ENCODE peak calls at places on chromosomes 11 and 22, in eight cellular contexts. X is neural crest cell, R is HFFc6, K is cardiac muscle cell, F is mucosa of descending colon, Y is left lung, Z is testis, G is fibroblast of villous mesenchyme. B is an unnamed sample.

GRCh38 chr11:116929393-116930090 is 92.1 kb upstream of the APOA1 start:
- DNase-seq in X (no peak), R (no peak), K (peak), F (no peak), Y (no peak), Z (peak), G (peak), B (no peak)

GRCh38 chr11:108871152-108871551 is 206.3 kb downstream of the DDX10 start:
- DNase-seq in X (no peak), R (peak), K (peak), F (peak), Y (no peak), Z (peak), G (peak), B (no peak)

GRCh38 chr22:45552017-45552411 is 49.3 kb downstream of the FBLN1 start:
- DNase-seq in X (no peak), R (no peak), K (no peak), F (no peak), Y (no peak), Z (peak), G (no peak), B (no peak)

GRCh38 chr11:91219501-91219900 is 996.7 kb upstream of the CHORDC1 start:
- DNase-seq in X (no peak), R (no peak), K (peak), F (no peak), Y (no peak), Z (no peak), G (no peak), B (peak)

GRCh38 chr11:34825670-34826383 is 90.4 kb downstream of the APIP start:
- DNase-seq in X (no peak), R (no peak), K (no peak), F (peak), Y (peak), Z (no peak), G (no peak), B (no peak)

GRCh38 chr11:99505319-99505718 is 484.6 kb downstream of the CNTN5 start:
- DNase-seq in X (no peak), R (peak), K (peak), F (no peak), Y (no peak), Z (no peak), G (peak), B (peak)

GRCh38 chr11:73671701-73672100 is 25.3 kb downstream of the PLEKHB1 start:
- DNase-seq in X (no peak), R (no peak), K (no peak), F (no peak), Y (no peak), Z (no peak), G (peak), B (no peak)

GRCh38 chr11:47324520-47324919 is 28.0 kb downstream of the MYBPC3 start:
- DNase-seq in X (no peak), R (no peak), K (no peak), F (no peak), Y (no peak), Z (no peak), G (no peak), B (no peak)

GRCh38 chr22:45058622-45058912 is 48.8 kb upstream of the PHF21B start:
- DNase-seq in X (no peak), R (no peak), K (no peak), F (no peak), Y (no peak), Z (no peak), G (no peak), B (no peak)

GRCh38 chr11:105790021-105790420 is 180.1 kb downstream of the GRIA4 start:
- DNase-seq in X (no peak), R (no peak), K (no peak), F (no peak), Y (no peak), Z (no peak), G (no peak), B (no peak)

GRCh38 chr22:49807780-49808708 is 19.6 kb downstream of the BRD1 start:
- DNase-seq in X (no peak), R (no peak), K (peak), F (no peak), Y (no peak), Z (no peak), G (peak), B (no peak)

GRCh38 chr22:50419116-50419515 is 55.7 kb downstream of the SBF1 start:
- DNase-seq in X (no peak), R (no peak), K (no peak), F (no peak), Y (no peak), Z (no peak), G (no peak), B (no peak)

GRCh38 chr11:65112551-65113360 is 1.1 kb downstream of the TM7SF2 start:
- DNase-seq in X (peak), R (no peak), K (no peak), F (peak), Y (no peak), Z (peak), G (peak), B (no peak)

GRCh38 chr11:76151561-76152085 is 54.7 kb downstream of the WNT11 start:
- DNase-seq in X (no peak), R (no peak), K (no peak), F (peak), Y (no peak), Z (no peak), G (no peak), B (no peak)

GRCh38 chr11:19742595-19743292 is 30.1 kb downstream of the NAV2 start:
- DNase-seq in X (peak), R (peak), K (peak), F (peak), Y (peak), Z (peak), G (peak), B (no peak)

GRCh38 chr11:130449996-130450419 is 1.6 kb downstream of the ADAMTS15 start:
- DNase-seq in X (peak), R (no peak), K (peak), F (peak), Y (peak), Z (peak), G (peak), B (no peak)

GRCh38 chr11:16195659-16196058 is 160.7 kb downstream of the SOX6 start:
- DNase-seq in X (no peak), R (peak), K (peak), F (no peak), Y (no peak), Z (no peak), G (peak), B (peak)

GRCh38 chr11:73752903-73753302 is 8.0 kb downstream of the RAB6A start:
- DNase-seq in X (no peak), R (no peak), K (no peak), F (no peak), Y (peak), Z (no peak), G (no peak), B (no peak)

GRCh38 chr11:1130276-1131032 is 27.3 kb upstream of the MUC5AC start:
- DNase-seq in X (no peak), R (no peak), K (no peak), F (no peak), Y (no peak), Z (no peak), G (no peak), B (no peak)

GRCh38 chr11:13277719-13278619 is at the start of gene BMAL1:
- DNase-seq in X (peak), R (no peak), K (peak), F (peak), Y (peak), Z (peak), G (no peak), B (no peak)

GRCh38 chr11:11746454-11746853 is 95.3 kb upstream of the USP47 start:
- DNase-seq in X (no peak), R (no peak), K (no peak), F (no peak), Y (no peak), Z (no peak), G (no peak), B (no peak)

GRCh38 chr11:119764108-119764874 is 35.3 kb upstream of the NECTIN1 start:
- DNase-seq in X (no peak), R (peak), K (peak), F (peak), Y (peak), Z (peak), G (peak), B (no peak)

GRCh38 chr11:34682822-34683221 is 61.9 kb downstream of the EHF start:
- DNase-seq in X (no peak), R (no peak), K (peak), F (no peak), Y (no peak), Z (no peak), G (peak), B (no peak)

GRCh38 chr11:14254533-14255530 is 104.2 kb downstream of the RRAS2 start:
- DNase-seq in X (no peak), R (no peak), K (no peak), F (no peak), Y (no peak), Z (no peak), G (no peak), B (no peak)

GRCh38 chr11:103659138-103659734 is 377.2 kb upstream of the DDI1 start:
- DNase-seq in X (no peak), R (peak), K (peak), F (no peak), Y (no peak), Z (no peak), G (peak), B (no peak)

GRCh38 chr11:103988595-103988969 is 47.9 kb upstream of the DDI1 start:
- DNase-seq in X (no peak), R (peak), K (peak), F (no peak), Y (no peak), Z (no peak), G (peak), B (no peak)

GRCh38 chr11:35671396-35672127 is 9.0 kb downstream of the TRIM44 start:
- DNase-seq in X (no peak), R (no peak), K (no peak), F (no peak), Y (no peak), Z (no peak), G (no peak), B (no peak)

GRCh38 chr22:19840059-19840458 is 14.6 kb downstream of the GNB1L start:
- DNase-seq in X (no peak), R (no peak), K (no peak), F (no peak), Y (no peak), Z (no peak), G (no peak), B (no peak)

GRCh38 chr11:12157241-12157661 is 46.9 kb downstream of the MICAL2 start:
- DNase-seq in X (no peak), R (peak), K (peak), F (no peak), Y (no peak), Z (peak), G (peak), B (peak)

GRCh38 chr22:46031066-46031465 is 54.1 kb upstream of the WNT7B start:
- DNase-seq in X (no peak), R (no peak), K (no peak), F (no peak), Y (peak), Z (no peak), G (no peak), B (no peak)

GRCh38 chr22:41798736-41799135 is 1.7 kb upstream of the CCDC134 start:
- DNase-seq in X (no peak), R (no peak), K (no peak), F (no peak), Y (no peak), Z (no peak), G (no peak), B (no peak)

GRCh38 chr22:41801147-41801819 is 804 bp downstream of the CCDC134 start:
- DNase-seq in X (no peak), R (no peak), K (no peak), F (no peak), Y (no peak), Z (no peak), G (no peak), B (no peak)

GRCh38 chr22:41800348-41801146 is at the start of gene CCDC134:
- DNase-seq in X (peak), R (peak), K (peak), F (peak), Y (peak), Z (peak), G (peak), B (no peak)

GRCh38 chr22:41801886-41802285 is 1.4 kb downstream of the CCDC134 start:
- DNase-seq in X (no peak), R (no peak), K (no peak), F (no peak), Y (no peak), Z (no peak), G (no peak), B (no peak)

GRCh38 chr22:41799486-41800347 is 762 bp upstream of the CCDC134 start:
- DNase-seq in X (peak), R (no peak), K (peak), F (peak), Y (peak), Z (peak), G (peak), B (no peak)
- TF ChIP-seq CTCF in X (no peak), R (no peak), K (no peak), F (no peak), Y (no peak), Z (no peak), G (no peak), B (no peak)

DNA sequence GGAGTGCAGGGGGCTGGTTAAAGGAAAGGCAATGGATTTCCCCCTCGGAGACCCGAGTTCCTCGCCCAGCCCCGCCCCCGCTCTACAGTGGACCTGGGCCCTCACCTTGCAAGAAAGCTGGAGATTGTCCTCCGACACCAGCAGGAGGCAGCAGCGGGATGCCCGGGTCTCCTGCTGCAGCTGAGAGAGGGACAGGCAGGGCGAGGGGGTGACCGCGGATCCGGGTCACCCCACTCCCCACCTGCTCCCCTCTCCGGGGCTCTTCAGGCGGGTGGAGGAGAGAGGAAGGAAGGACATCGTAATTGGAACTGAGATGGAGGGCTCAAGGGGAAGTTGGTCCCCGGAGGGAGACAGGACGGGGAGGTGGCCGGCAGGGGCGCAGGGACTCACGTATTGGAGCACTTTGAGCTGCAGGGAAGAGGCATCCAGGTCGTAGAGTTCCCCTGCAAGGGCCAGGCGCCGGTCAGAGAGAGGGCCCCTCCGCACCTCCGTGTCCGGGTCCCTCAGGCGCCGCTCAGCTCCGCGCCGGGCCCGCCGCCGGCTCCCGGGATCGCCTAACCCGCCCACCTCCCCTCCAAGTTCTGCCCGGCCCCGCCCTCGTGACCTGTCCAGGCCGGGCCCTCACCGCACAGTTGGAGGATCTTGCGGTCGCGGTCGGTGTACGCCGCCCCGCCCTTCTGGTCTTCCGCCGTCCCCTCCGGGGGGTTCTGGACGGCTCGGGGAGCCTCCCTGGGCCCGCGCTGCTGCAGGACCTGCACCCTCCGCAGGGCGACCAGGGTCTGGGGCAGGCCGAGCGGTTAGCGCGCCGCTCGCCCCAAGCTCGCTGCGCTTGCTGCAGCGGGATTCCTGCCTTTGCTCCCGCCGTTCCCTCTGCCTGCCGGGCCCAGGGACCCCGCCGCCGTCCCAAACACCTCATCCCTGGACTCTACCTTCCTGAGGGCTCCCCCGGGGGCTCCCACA is 84.1 kb downstream of the PDE2A start:
- DNase-seq in X (peak), R (no peak), K (peak), F (peak), Y (no peak), Z (peak), G (no peak), B (no peak)
- TF ChIP-seq CTCF in X (peak), R (peak), K (peak), F (no peak), Y (peak), Z (peak), G (peak), B (peak)

GRCh38 chr11:69044111-69045013 is 4.4 kb upstream of the TPCN2 start:
- DNase-seq in X (peak), R (peak), K (peak), F (peak), Y (peak), Z (peak), G (peak), B (peak)
- TF ChIP-seq CTCF in X (peak), R (peak), K (peak), F (peak), Y (peak), Z (peak), G (peak), B (peak)

GRCh38 chr11:114586797-114587196 is 8.8 kb downstream of the NXPE4 start:
- DNase-seq in X (no peak), R (no peak), K (peak), F (no peak), Y (no peak), Z (no peak), G (peak), B (no peak)
- TF ChIP-seq CTCF in X (no peak), R (no peak), K (peak), F (no peak), Y (no peak), Z (no peak), G (peak), B (peak)